ENCODE peak calls at places on chromosomes 12 and 14, in four cellular contexts. T is heart right ventricle, Z is foreskin keratinocyte, U is mucosa of descending colon. V is an unnamed sample.
A peak's percentile ranks its signal among the peaks of the same experiment; 100 is the strongest.

GRCh38 chr12:58841058-58841798 is 79.1 kb downstream of the LRIG3 start:
- DNase-seq in Z (peak; percentile 28), U (no peak), T (no peak), V (no peak)

GRCh38 chr12:13404111-13404628 is 207.6 kb downstream of the EMP1 start:
- DNase-seq in T (no peak), U (no peak), Z (no peak), V (no peak)

GRCh38 chr12:68106160-68106559 is 53.4 kb downstream of the IFNG start:
- DNase-seq in Z (peak; percentile 69), U (no peak), T (no peak), V (no peak)

GRCh38 chr12:46401703-46402102 is 29.1 kb upstream of the SLC38A2 start:
- DNase-seq in U (peak; percentile 49), Z (peak; percentile 37), T (no peak), V (peak; percentile 70)

GRCh38 chr12:21910642-21911041 is 30.6 kb downstream of the ABCC9 start:
- DNase-seq in U (no peak), Z (no peak), T (no peak), V (no peak)

GRCh38 chr14:75280448-75280830 is 1.8 kb downstream of the FOS start:
- DNase-seq in U (no peak), T (no peak), Z (no peak), V (no peak)

GRCh38 chr12:107379852-107380567 is 286.7 kb upstream of the CRY1 start:
- DNase-seq in T (no peak), U (peak; percentile 45), Z (peak; percentile 38), V (no peak)

GRCh38 chr14:75709207-75709812 is 48.3 kb downstream of the TTLL5 start:
- DNase-seq in U (peak; percentile 89), T (peak; percentile 84), Z (peak; percentile 51), V (peak; percentile 80)

GRCh38 chr12:90152897-90153624 is 444.4 kb upstream of the ATP2B1 start:
- DNase-seq in Z (no peak), U (no peak), T (no peak), V (no peak)

GRCh38 chr14:32330356-32331226 is 1.5 kb downstream of the AKAP6 start:
- DNase-seq in U (peak; percentile 14), T (no peak), Z (no peak), V (no peak)

GRCh38 chr14:59376691-59377090 is 88.5 kb downstream of the GPR135 start:
- DNase-seq in U (no peak), Z (no peak), T (no peak), V (no peak)

GRCh38 chr12:122185494-122186082 is 2.7 kb downstream of the LRRC43 start:
- DNase-seq in U (no peak), T (no peak), Z (no peak), V (no peak)

GRCh38 chr14:77955816-77956796 is 156.2 kb downstream of the ADCK1 start:
- DNase-seq in T (no peak), U (no peak), Z (no peak), V (no peak)
- H3K4me1 ChIP-seq in T (no peaks in the 10 kb centered on the region), U (no peaks in the 10 kb centered on the region), Z (no peaks in the 10 kb centered on the region), V (no peaks in the 10 kb centered on the region)

GRCh38 chr14:99188721-99189120 is 83.3 kb downstream of the BCL11B start:
- DNase-seq in T (no peak), Z (peak; percentile 20), U (no peak), V (no peak)
- TF ChIP-seq CTCF in T (no peak), Z (peak; percentile 64), U (no peak), V (no peak)

GRCh38 chr12:120116443-120116791 is at the start of gene RAB35:
- DNase-seq in U (no peak), T (no peak), Z (no peak), V (no peak)
- H3K4me1 ChIP-seq in U (peaks cover 26% of the 10 kb centered on the region), T (peaks cover 33% of the 10 kb centered on the region), Z (peaks cover 17% of the 10 kb centered on the region), V (peaks cover 16% of the 10 kb centered on the region)

GRCh38 chr14:71304588-71305133 is 397.4 kb downstream of the PCNX1 start:
- DNase-seq in T (no peak), Z (no peak), U (no peak), V (no peak)

GRCh38 chr14:71308671-71309070 is 401.4 kb downstream of the PCNX1 start:
- DNase-seq in Z (no peak), U (no peak), T (no peak), V (no peak)

GRCh38 chr14:71311061-71311460 is 403.8 kb downstream of the PCNX1 start:
- DNase-seq in T (no peak), U (no peak), Z (no peak), V (no peak)

GRCh38 chr14:71314717-71315116 is 407.5 kb downstream of the PCNX1 start:
- DNase-seq in U (no peak), T (no peak), Z (no peak), V (no peak)

GRCh38 chr14:71309756-71310155 is 402.5 kb downstream of the PCNX1 start:
- DNase-seq in T (no peak), Z (no peak), U (no peak), V (no peak)
- TF ChIP-seq CTCF in T (no peak), Z (peak; percentile 43), U (no peak), V (no peak)

GRCh38 chr12:120801146-120801545 is 75.5 kb downstream of the ACADS start:
- DNase-seq in U (no peak), Z (no peak), T (no peak), V (no peak)

GRCh38 chr12:120797677-120798642 is 72.3 kb downstream of the ACADS start:
- DNase-seq in U (no peak), Z (no peak), T (no peak), V (no peak)

GRCh38 chr12:120799417-120800045 is 73.9 kb downstream of the ACADS start:
- DNase-seq in T (no peak), Z (no peak), U (peak; percentile 31), V (no peak)

GRCh38 chr12:120800665-120801064 is 75.0 kb downstream of the ACADS start:
- DNase-seq in Z (no peak), U (no peak), T (no peak), V (no peak)

GRCh38 chr12:120798696-120799095 is 73.1 kb downstream of the ACADS start:
- DNase-seq in U (no peak), T (no peak), Z (no peak), V (no peak)
- H3K4me1 ChIP-seq in U (peaks cover 12% of the 10 kb centered on the region), T (no peaks in the 10 kb centered on the region), Z (peaks cover 10% of the 10 kb centered on the region), V (no peaks in the 10 kb centered on the region)

DNA sequence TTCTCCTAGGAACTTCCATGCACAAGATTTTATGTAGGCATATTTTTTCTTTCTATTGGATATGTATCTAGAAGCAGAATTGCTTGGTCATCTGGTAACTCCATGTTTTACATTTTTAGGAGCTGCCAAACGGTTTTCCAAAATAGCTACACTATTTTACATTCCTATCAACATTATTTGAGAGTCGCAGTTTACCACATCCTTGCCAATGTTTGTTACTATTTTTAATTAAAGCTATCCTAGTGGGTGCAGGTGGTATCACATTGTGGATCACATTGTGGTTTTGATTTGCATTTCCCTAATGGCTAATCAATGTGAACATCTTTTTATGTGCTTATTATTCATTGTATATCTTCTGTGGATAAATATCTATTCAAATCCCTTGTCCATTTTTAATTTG is 48.8 kb downstream of the RERG start:
- DNase-seq in U (no peak), Z (no peak), T (no peak), V (no peak)
- TF ChIP-seq CTCF in U (no peak), Z (no peak), T (no peak), V (no peak)

GRCh38 chr12:110317921-110318320 is 36.9 kb downstream of the ATP2A2 start:
- DNase-seq in Z (peak; percentile 61), T (no peak), U (no peak), V (no peak)
- H3K4me1 ChIP-seq in Z (peaks cover 56% of the 10 kb centered on the region), T (peaks cover 61% of the 10 kb centered on the region), U (no peaks in the 10 kb centered on the region), V (no peaks in the 10 kb centered on the region)

DNA sequence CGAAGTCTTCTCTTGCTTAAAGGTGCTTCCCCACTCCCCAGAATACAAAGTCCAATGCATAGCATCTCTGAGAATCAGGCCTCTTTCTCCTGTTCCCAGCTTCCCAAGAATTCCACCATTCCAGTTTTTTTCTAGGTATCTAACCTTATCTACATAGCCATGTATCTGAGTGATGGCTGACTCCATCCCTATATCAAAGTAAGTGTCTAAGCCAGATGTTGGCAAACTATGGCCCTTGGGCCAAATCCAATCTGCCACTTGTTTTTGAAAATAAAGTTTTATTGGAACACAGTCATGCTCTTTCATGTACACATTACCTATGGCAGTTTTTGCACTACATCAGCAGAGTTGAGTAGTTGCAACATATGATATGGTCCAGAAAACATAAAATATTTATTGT is 129.6 kb downstream of the LLPH start:
- DNase-seq in Z (no peak), U (no peak), T (no peak), V (no peak)
- TF ChIP-seq CTCF in Z (no peak), U (no peak), T (no peak), V (no peak)